ENCODE peak calls at places on chromosomes 13 and 19, in ten cellular contexts. G, X, A, D, L, O, V, C, P and T are unnamed samples.

GRCh38 chr13:31029129-31029528 is 96.7 kb downstream of the TEX26 start:
- DNase-seq in V (no peak), P (no peak), G (no peak), C (peak; percentile 52), X (no peak), L (no peak), D (no peak), O (no peak), A (no peak), T (no peak)

GRCh38 chr13:91203430-91203829 is 144.1 kb upstream of the MIR17HG start:
- DNase-seq in C (no peak), X (no peak), L (no peak), G (no peak), P (no peak), V (no peak), A (no peak), O (no peak), D (no peak), T (no peak)

GRCh38 chr13:91592050-91593014 is 193.9 kb downstream of the GPC5 start:
- DNase-seq in A (no peak), V (no peak), O (no peak), G (no peak), X (no peak), C (no peak), L (no peak), D (no peak), P (no peak), T (no peak)

GRCh38 chr19:35142531-35143230 is 374 bp upstream of the FXYD7 start:
- DNase-seq in G (no peak), P (no peak), O (no peak), A (peak; percentile 40), V (peak; percentile 40), C (no peak), X (peak; percentile 52), D (peak; percentile 70), L (no peak), T (no peak)

GRCh38 chr13:93180376-93180966 is 46.1 kb upstream of the GPC6 start:
- DNase-seq in X (peak; percentile 78), A (no peak), D (no peak), O (no peak), V (peak; percentile 86), L (no peak), G (no peak), P (no peak), C (no peak), T (peak; percentile 56)

GRCh38 chr13:41496420-41497234 is 39.3 kb downstream of the RGCC start:
- DNase-seq in V (peak; percentile 66), P (no peak), G (no peak), L (no peak), X (no peak), O (no peak), D (no peak), A (no peak), C (no peak), T (no peak)

GRCh38 chr13:75901509-75901908 is 265.4 kb downstream of the LMO7 start:
- DNase-seq in C (no peak), A (no peak), V (no peak), O (no peak), P (no peak), L (no peak), X (no peak), G (no peak), D (no peak), T (no peak)

GRCh38 chr13:49976314-49977258 is 20.3 kb upstream of the TRIM13 start:
- DNase-seq in V (peak; percentile 85), G (peak; percentile 57), A (peak; percentile 56), L (peak; percentile 62), X (peak; percentile 82), P (peak; percentile 14), C (peak; percentile 80), D (peak; percentile 78), O (peak; percentile 60), T (no peak)

GRCh38 chr13:51541809-51542258 is 42.4 kb upstream of the WDFY2 start:
- DNase-seq in G (no peak), C (no peak), A (peak; percentile 22), O (peak; percentile 38), X (no peak), L (no peak), D (no peak), P (no peak), V (no peak), T (no peak)

GRCh38 chr13:31670831-31671617 is 68.3 kb upstream of the RXFP2 start:
- DNase-seq in L (no peak), O (no peak), G (no peak), C (no peak), V (peak; percentile 2), X (peak; percentile 17), A (no peak), D (no peak), P (no peak), T (no peak)

GRCh38 chr13:98075048-98075447 is 67.8 kb upstream of the FARP1 start:
- DNase-seq in P (no peak), L (no peak), A (no peak), V (no peak), G (no peak), C (no peak), D (no peak), O (no peak), X (no peak), T (no peak)

GRCh38 chr19:1133471-1133929 is 29.7 kb downstream of the GPX4 start:
- DNase-seq in P (no peak), G (no peak), X (no peak), A (no peak), L (no peak), O (no peak), C (peak; percentile 75), D (no peak), V (no peak), T (no peak)

GRCh38 chr13:109447667-109448066 is 338.7 kb downstream of the IRS2 start:
- DNase-seq in G (no peak), V (no peak), D (no peak), O (no peak), L (no peak), C (no peak), P (no peak), X (no peak), A (no peak), T (no peak)

GRCh38 chr13:86318424-86318823 is 519.2 kb upstream of the SLITRK6 start:
- DNase-seq in G (no peak), V (no peak), X (no peak), L (no peak), P (no peak), D (no peak), A (no peak), O (no peak), C (no peak), T (no peak)

GRCh38 chr19:40578442-40578908 is 1.8 kb downstream of the SHKBP1 start:
- DNase-seq in P (no peak), X (peak; percentile 48), D (no peak), O (no peak), V (peak; percentile 49), C (no peak), L (no peak), A (no peak), G (peak; percentile 47), T (no peak)

GRCh38 chr19:46404884-46405658 is 8.3 kb downstream of the CCDC8 start:
- DNase-seq in D (no peak), P (no peak), O (no peak), C (no peak), X (peak; percentile 63), L (no peak), A (no peak), V (peak; percentile 82), G (no peak), T (no peak)

GRCh38 chr13:36665630-36666029 is 8.2 kb upstream of the SERTM1 start:
- DNase-seq in D (no peak), O (no peak), C (no peak), L (no peak), A (no peak), X (no peak), V (no peak), G (no peak), P (no peak), T (no peak)

GRCh38 chr19:18202759-18203407 is 959 bp downstream of the RAB3A start:
- DNase-seq in V (no peak), G (peak; percentile 24), A (no peak), D (no peak), L (no peak), C (no peak), P (no peak), X (peak; percentile 27), O (peak; percentile 62), T (no peak)

GRCh38 chr19:10155834-10156233 is 36.1 kb upstream of the EIF3G start:
- DNase-seq in L (no peak), G (no peak), O (no peak), C (no peak), A (no peak), P (no peak), V (peak; percentile 10), X (peak; percentile 13), D (no peak), T (no peak)

GRCh38 chr19:16185123-16185924 is at the start of gene FAM32A:
- DNase-seq in P (peak; percentile 97), V (peak; percentile 99), G (peak; percentile 99), A (peak; percentile 99), D (peak; percentile 98), O (peak; percentile 99), L (peak; percentile 99), C (peak; percentile 100), X (peak; percentile 99), T (peak; percentile 95)
- TF ChIP-seq CTCF in P (peak; percentile 16), V (peak; percentile 62), G (peak; percentile 34), A (peak; percentile 53), D (peak; percentile 40), O (peak; percentile 47), L (no peak), C (peak; percentile 24), X (no peak), T (peak; percentile 10)

GRCh38 chr19:49801401-49801888 is 11.6 kb downstream of the FUZ start:
- DNase-seq in C (no peak), X (no peak), O (peak; percentile 94), G (no peak), D (no peak), A (no peak), P (no peak), L (no peak), V (no peak), T (no peak)
- H3K4me3 ChIP-seq in C (peak overlapping the region; percentile 20), X (no peak overlapping the region), O (peak overlapping the region; percentile 67), G (peak overlapping the region; percentile 12), D (no peak overlapping the region), A (peak overlapping the region; percentile 59), P (peak overlapping the region; percentile 40), L (no peak overlapping the region), V (peak overlapping the region; percentile 72), T (no peak overlapping the region)

DNA sequence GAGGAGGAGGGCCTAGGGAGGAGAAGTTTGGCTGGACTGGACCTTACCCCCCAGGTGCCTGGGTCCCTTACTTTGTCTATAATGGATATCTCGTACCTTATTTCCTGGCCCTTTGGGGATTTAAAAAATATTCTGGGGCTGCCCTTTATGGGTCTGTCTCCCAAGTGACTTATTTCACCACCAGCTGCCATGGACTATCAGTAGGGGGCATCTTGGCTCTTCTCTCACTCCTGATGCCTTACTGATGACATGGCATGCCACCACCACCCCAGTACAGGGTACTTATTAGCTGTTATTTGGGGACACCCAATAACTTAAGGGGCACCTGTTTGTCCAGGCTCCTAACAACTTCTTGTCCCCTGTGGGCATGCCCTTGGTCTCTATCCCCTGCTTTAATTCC is 38.0 kb downstream of the NFIX start:
- DNase-seq in X (no peak), D (no peak), O (no peak), G (no peak), V (no peak), C (no peak), L (no peak), P (no peak), A (no peak), T (no peak)
- TF ChIP-seq CTCF in X (no peak), D (no peak), O (no peak), G (no peak), V (peak; percentile 19), C (no peak), L (no peak), P (peak; percentile 17), A (peak; percentile 21), T (peak; percentile 37)

GRCh38 chr19:58097783-58098681 is at the start of gene ZSCAN18:
- DNase-seq in D (peak; percentile 95), V (peak; percentile 98), A (peak; percentile 97), O (peak; percentile 96), C (peak; percentile 99), P (peak; percentile 80), G (peak; percentile 99), X (peak; percentile 98), L (peak; percentile 98), T (peak; percentile 64)
- H3K4me3 ChIP-seq in D (peak within 1 kb of the TSS; percentile 82), V (peak within 1 kb of the TSS; percentile 93), A (peak within 1 kb of the TSS; percentile 97), O (peak within 1 kb of the TSS; percentile 96), C (peak within 1 kb of the TSS; percentile 97), P (peak within 1 kb of the TSS; percentile 84), G (peak within 1 kb of the TSS; percentile 98), X (peak within 1 kb of the TSS; percentile 96), L (peak within 1 kb of the TSS; percentile 97), T (peak within 1 kb of the TSS; percentile 85)